ENCODE peak calls at places on chromosomes 3 and 15, in nine cellular contexts. G is IMR-90, B is ovary, Z is body of pancreas, E is Peyer's patch, M is thyroid gland, A is HepG2, J is stomach, R is transverse colon. P is an unnamed sample. For H3K27me3, the result is how much of the 10 kb centered on the place peaks cover.

GRCh38 chr15:100464256-100464655 is 64.5 kb downstream of the CERS3 start:
- DNase-seq in B (no peak), M (no peak), J (no peak), A (no peak), G (no peak), E (no peak), R (no peak), Z (no peak), P (no peak)

GRCh38 chr15:99324082-99324620 is 72.9 kb downstream of the LRRC28 start:
- DNase-seq in Z (no peak), J (no peak), B (no peak), G (peak), M (peak), E (no peak), A (no peak), R (no peak), P (no peak)

GRCh38 chr15:63107895-63108546 is 13.6 kb upstream of the LACTB start:
- DNase-seq in J (no peak), A (peak), R (peak), B (peak), M (no peak), Z (peak), G (peak), E (peak), P (no peak)

GRCh38 chr15:25829075-25829474 is 34.1 kb downstream of the ATP10A start:
- DNase-seq in B (no peak), J (no peak), A (no peak), G (peak), M (no peak), Z (no peak), E (no peak), R (no peak), P (no peak)

GRCh38 chr3:105866656-105867653 is 1.9 kb downstream of the CBLB start:
- DNase-seq in M (no peak), B (no peak), Z (no peak), G (peak), A (peak), R (no peak), J (no peak), E (no peak), P (no peak)

GRCh38 chr3:129560269-129560787 is 17.4 kb downstream of the H1-8 start:
- DNase-seq in M (no peak), E (no peak), A (no peak), R (no peak), G (peak), B (peak), Z (no peak), J (no peak), P (peak)

GRCh38 chr3:113431811-113432210 is 9.5 kb downstream of the CFAP44 start:
- DNase-seq in B (no peak), E (no peak), G (peak), Z (no peak), J (no peak), M (no peak), A (no peak), R (no peak), P (no peak)

GRCh38 chr15:79028411-79028964 is 62.1 kb downstream of the RASGRF1 start:
- DNase-seq in M (peak), G (peak), B (no peak), R (peak), A (peak), Z (peak), J (no peak), E (peak), P (peak)

GRCh38 chr3:185820973-185821758 is 3.7 kb downstream of the IGF2BP2 start:
- DNase-seq in J (no peak), G (peak), M (no peak), B (no peak), Z (no peak), E (no peak), A (peak), R (no peak), P (no peak)

GRCh38 chr3:64730651-64731050 is 42.9 kb upstream of the ADAMTS9 start:
- DNase-seq in E (no peak), A (no peak), R (no peak), G (no peak), Z (no peak), J (no peak), M (peak), B (peak), P (no peak)

GRCh38 chr3:14772533-14773138 is 46.1 kb upstream of the FGD5 start:
- DNase-seq in B (no peak), A (no peak), J (no peak), M (no peak), G (no peak), Z (no peak), R (no peak), E (peak), P (peak)

GRCh38 chr3:42898896-42899675 is 6.9 kb upstream of the ZNF662 start:
- DNase-seq in R (no peak), M (no peak), E (no peak), Z (no peak), A (no peak), B (no peak), G (no peak), J (no peak), P (no peak)

GRCh38 chr15:100959066-100960050 is 40.2 kb downstream of the LRRK1 start:
- DNase-seq in A (no peak), Z (no peak), E (no peak), J (no peak), B (no peak), M (no peak), R (no peak), G (no peak), P (no peak)

GRCh38 chr15:66611257-66612053 is 45.7 kb upstream of the LCTL start:
- DNase-seq in A (peak), Z (peak), M (peak), B (no peak), R (no peak), E (no peak), G (no peak), J (peak), P (no peak)

GRCh38 chr3:45774581-45775505 is 21.5 kb downstream of the SLC6A20 start:
- DNase-seq in A (no peak), M (no peak), B (no peak), G (no peak), J (peak), R (no peak), E (peak), Z (no peak), P (peak)

GRCh38 chr3:141021261-141021660 is 29.9 kb upstream of the SPSB4 start:
- DNase-seq in G (no peak), Z (no peak), M (no peak), E (no peak), B (no peak), A (no peak), J (no peak), R (no peak), P (no peak)

GRCh38 chr3:121834079-121834730 is 655 bp downstream of the IQCB1 start:
- DNase-seq in G (peak), B (no peak), Z (peak), E (peak), J (no peak), R (peak), A (peak), M (peak), P (peak)

GRCh38 chr15:41585140-41586047 is 26.4 kb downstream of the TYRO3 start:
- DNase-seq in M (peak), G (peak), J (peak), Z (peak), R (peak), A (no peak), B (peak), E (peak), P (peak)

GRCh38 chr3:134378818-134379217 is 4.6 kb upstream of the AMOTL2 start:
- DNase-seq in E (no peak), M (no peak), J (no peak), Z (no peak), G (peak), B (no peak), A (no peak), R (no peak), P (no peak)

GRCh38 chr3:9066141-9066540 is 102.9 kb upstream of the RAD18 start:
- DNase-seq in M (no peak), J (no peak), Z (no peak), B (no peak), A (no peak), E (no peak), G (no peak), R (no peak), P (no peak)

GRCh38 chr3:60240558-60240957 is 1010.7 kb downstream of the FHIT start:
- DNase-seq in G (no peak), M (no peak), E (peak), B (no peak), A (no peak), J (no peak), R (peak), Z (no peak), P (no peak)

GRCh38 chr3:71186816-71187215 is 396.7 kb downstream of the FOXP1 start:
- DNase-seq in E (no peak), B (no peak), J (peak), R (peak), A (no peak), Z (peak), G (no peak), M (no peak), P (no peak)

GRCh38 chr3:179067291-179067690 is 4.3 kb downstream of the ZMAT3 start:
- DNase-seq in A (peak), J (no peak), B (no peak), G (no peak), R (no peak), E (no peak), Z (no peak), M (no peak), P (no peak)

GRCh38 chr15:52256930-52257733 is 38.5 kb downstream of the MYO5C start:
- DNase-seq in G (no peak), Z (no peak), M (no peak), R (no peak), A (no peak), J (no peak), E (no peak), B (no peak), P (no peak)
- TF ChIP-seq POLR2A in G (no peak), Z (no peak), M (no peak), R (no peak), A (no peak), J (no peak), E (no peak), B (no peak), P (no peak)

DNA sequence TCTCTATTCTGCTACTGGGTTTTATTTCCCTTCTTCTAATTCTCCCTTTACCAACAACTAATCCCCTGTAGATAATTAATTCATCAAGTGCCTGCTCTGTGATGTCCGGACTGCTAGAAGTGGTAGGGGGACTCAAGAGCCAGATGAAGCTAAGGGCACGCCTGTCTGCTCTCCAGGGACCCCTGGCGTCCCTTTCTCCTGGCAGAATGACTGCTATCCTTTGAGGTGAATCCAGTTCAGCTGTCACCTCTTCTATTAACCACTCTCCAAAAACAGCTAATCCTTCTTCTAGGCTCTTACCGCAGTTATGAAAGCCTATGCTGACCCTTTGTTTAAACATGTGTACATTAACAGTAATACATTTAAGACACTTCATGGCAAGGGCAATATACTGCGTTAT is 1.4 kb upstream of the CHRNA7 start:
- DNase-seq in R (no peak), Z (no peak), M (no peak), G (no peak), E (no peak), J (no peak), A (no peak), B (no peak), P (no peak)
- H3K27me3 ChIP-seq in R (half or more), Z (under half), M (under half), G (under half), E (under half), J (under half), A (under half), B (under half), P (under half)

GRCh38 chr3:98657429-98657828 is 64.0 kb upstream of the CPOX start:
- DNase-seq in R (peak), A (no peak), E (peak), J (peak), M (peak), Z (peak), G (no peak), B (no peak), P (no peak)

GRCh38 chr3:98662699-98663098 is 69.3 kb upstream of the CPOX start:
- DNase-seq in B (no peak), J (no peak), G (no peak), Z (no peak), E (no peak), M (no peak), A (no peak), R (no peak), P (no peak)
- TF ChIP-seq POLR2A in B (no peak), J (no peak), G (no peak), Z (no peak), E (no peak), M (no peak), A (no peak), R (no peak), P (no peak)

GRCh38 chr15:89695198-89695597 is 4.6 kb downstream of the WDR93 start:
- DNase-seq in B (no peak), M (no peak), G (no peak), E (no peak), J (no peak), A (no peak), Z (no peak), R (no peak), P (no peak)

GRCh38 chr15:89690276-89691218 is at the start of the genes PEX11A and WDR93:
- DNase-seq in R (peak), M (peak), E (peak), Z (peak), A (peak), B (peak), G (peak), J (peak), P (peak)

DNA sequence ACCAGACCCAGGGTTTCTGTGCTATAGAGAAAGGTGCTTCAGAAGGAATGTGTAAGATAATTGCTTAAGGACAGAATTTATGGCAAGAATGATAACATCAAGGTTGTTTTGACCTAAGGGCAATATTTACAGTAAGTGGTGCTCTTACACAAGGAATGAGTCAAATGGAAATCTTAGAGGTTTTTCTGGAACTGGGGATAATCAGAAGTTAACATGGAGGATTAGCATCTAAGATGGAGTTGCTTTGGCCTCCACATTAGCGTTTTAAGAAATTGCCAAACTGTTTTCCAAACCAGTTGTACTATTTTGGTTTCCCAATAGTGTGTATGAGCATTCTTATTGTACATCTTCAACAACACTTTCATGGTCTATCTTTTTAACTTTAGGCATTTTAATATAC is 3.1 kb downstream of the WDR93 start:
- DNase-seq in G (no peak), A (no peak), Z (no peak), J (no peak), M (no peak), B (no peak), R (no peak), E (no peak), P (no peak)
- H3K27me3 ChIP-seq in G (under half), A (under half), Z (under half), J (under half), M (under half), B (under half), R (under half), E (under half), P (under half)

DNA sequence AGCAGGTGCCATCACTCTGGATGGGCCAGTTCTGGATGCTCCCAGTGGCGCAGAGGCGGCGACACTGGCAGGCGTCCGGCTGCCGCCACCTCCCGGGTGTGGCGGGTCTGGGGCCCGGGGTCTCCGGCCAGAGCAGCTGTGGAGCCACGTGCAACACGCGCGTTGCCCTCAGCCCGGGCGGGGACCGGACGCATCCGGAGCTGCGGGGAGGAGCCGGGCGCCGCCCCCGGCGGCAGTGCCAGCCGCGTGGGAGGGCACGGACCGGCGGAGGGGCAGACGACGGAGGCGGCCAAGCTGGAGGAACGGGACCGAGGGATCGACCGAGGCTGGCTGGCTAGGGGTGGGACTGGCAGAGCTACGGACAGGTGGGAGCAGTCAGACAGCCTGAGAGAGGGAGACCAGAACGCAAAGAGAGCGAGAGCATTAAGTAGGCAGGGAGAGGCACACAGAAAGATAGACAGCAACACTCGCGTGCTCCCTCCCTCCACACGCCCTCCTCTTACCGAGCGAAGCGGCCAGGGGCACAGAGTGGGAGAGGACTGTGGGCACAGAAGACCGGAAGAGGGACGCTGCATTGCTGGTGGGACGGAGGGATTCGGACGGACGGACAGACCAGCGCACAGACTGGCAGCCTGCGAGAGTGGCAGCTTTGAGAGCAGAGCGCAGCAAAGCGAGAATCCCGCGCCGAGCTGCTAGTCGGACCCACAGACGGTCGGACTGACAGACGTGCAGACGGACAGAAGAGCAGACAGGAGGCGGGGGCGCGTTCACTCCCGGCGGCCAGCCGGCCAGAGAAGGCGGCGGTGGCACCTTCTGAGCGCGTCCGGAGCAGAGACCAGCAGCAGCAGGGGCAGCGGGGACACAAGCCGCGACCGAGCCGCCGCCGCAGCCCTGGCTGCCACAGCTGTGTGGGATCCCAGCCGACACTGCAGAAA is at the start of gene ARPP21:
- DNase-seq in R (no peak), Z (no peak), B (no peak), M (peak), A (no peak), G (no peak), J (no peak), E (no peak), P (no peak)
- TF ChIP-seq POLR2A in R (no peak), Z (no peak), B (no peak), M (no peak), A (no peak), G (no peak), J (no peak), E (no peak), P (no peak)

DNA sequence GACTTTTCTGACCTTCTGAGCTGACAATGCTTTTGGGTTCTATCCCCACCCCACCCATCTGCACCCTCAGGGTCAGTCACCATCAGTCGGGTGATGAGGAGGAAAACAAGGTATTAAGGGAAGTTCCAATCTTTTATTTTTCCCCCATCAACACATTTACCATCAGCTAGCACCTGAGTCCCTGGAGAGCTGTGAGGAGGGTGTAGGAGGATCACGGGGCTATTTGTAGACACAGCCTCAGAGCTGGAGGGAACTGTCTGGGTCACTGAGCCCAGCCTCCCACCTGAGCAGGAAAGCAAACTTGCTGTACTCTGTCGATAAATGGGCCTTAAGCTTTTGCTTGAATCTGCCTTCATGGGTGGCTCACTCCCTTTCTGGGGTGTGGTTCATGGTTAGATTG is 24.8 kb upstream of the ZFAND6 start:
- DNase-seq in A (no peak), B (no peak), R (no peak), M (no peak), G (no peak), Z (no peak), E (no peak), J (no peak), P (no peak)
- H3K27me3 ChIP-seq in A (under half), B (under half), R (under half), M (under half), G (under half), Z (under half), E (under half), J (under half), P (under half)

P was measured in adrenal gland.